ENCODE peak calls at places on chromosomes 4 and X, in four cellular contexts. C is right lobe of liver, Z is esophagus squamous epithelium, P is K562. X is an unnamed sample.

GRCh38 chr4:101807351-101807750 is 16.8 kb downstream of the BANK1 start:
- DNase-seq in C (no peak), Z (no peak), P (no peak), X (no peak)

GRCh38 chr4:10104991-10105276 is 11.7 kb downstream of the WDR1 start:
- DNase-seq in P (no peak), Z (no peak), C (no peak), X (no peak)

GRCh38 chr4:7103599-7104365 is 35.9 kb upstream of the GRPEL1 start:
- DNase-seq in Z (no peak), C (peak; percentile 86), P (no peak), X (no peak)

GRCh38 chr4:186351672-186352194 is 85.7 kb downstream of the F11 start:
- DNase-seq in Z (no peak), P (no peak), C (no peak), X (no peak)

GRCh38 chr4:44725861-44726820 is at the start of gene GNPDA2:
- DNase-seq in C (peak; percentile 87), P (peak; percentile 93), Z (peak; percentile 11), X (peak; percentile 57)

GRCh38 chr4:29278580-29278979 is 1441.6 kb upstream of the PCDH7 start:
- DNase-seq in P (no peak), C (no peak), Z (no peak), X (no peak)

GRCh38 chr4:166501941-166502382 is 628.9 kb downstream of the TLL1 start:
- DNase-seq in Z (no peak), C (no peak), P (peak; percentile 7), X (no peak)

GRCh38 chr4:48578132-48578964 is 88.3 kb downstream of the ZAR1 start:
- DNase-seq in P (peak; percentile 45), C (peak; percentile 63), Z (no peak), X (peak; percentile 31)

GRCh38 chr4:10405672-10406071 is 51.6 kb downstream of the ZNF518B start:
- DNase-seq in P (no peak), C (no peak), Z (no peak), X (no peak)

GRCh38 chr4:130359537-130359936 is 1263.6 kb downstream of the C4orf33 start:
- DNase-seq in Z (no peak), C (no peak), P (no peak), X (no peak)

GRCh38 chr4:123599920-123600394 is 203.4 kb downstream of the SPRY1 start:
- DNase-seq in Z (no peak), C (peak; percentile 75), P (peak; percentile 87), X (peak; percentile 20)

GRCh38 chr4:57443308-57444243 is 333.4 kb upstream of the IGFBP7 start:
- DNase-seq in P (no peak), Z (no peak), C (peak; percentile 91), X (no peak)

GRCh38 chr4:101667348-101667747 is 123.2 kb upstream of the BANK1 start:
- DNase-seq in P (no peak), Z (no peak), C (no peak), X (no peak)

GRCh38 chrX:17737707-17738001 is 361 bp downstream of the SCML1 start:
- DNase-seq in Z (no peak), P (no peak), C (no peak), X (no peak)

GRCh38 chrX:40383969-40384368 is 196.8 kb upstream of the ATP6AP2 start:
- DNase-seq in C (no peak), Z (no peak), P (no peak), X (no peak)
- H3K9me3 ChIP-seq in C (no peaks in the 10 kb centered on the region), Z (no peaks in the 10 kb centered on the region), P (no peaks in the 10 kb centered on the region), X (no peaks in the 10 kb centered on the region)

GRCh38 chr4:138572007-138572406 is 329.9 kb upstream of the SLC7A11 start:
- DNase-seq in Z (no peak), P (no peak), C (no peak), X (no peak)

GRCh38 chr4:138577145-138577544 is 335.0 kb upstream of the SLC7A11 start:
- DNase-seq in C (no peak), Z (no peak), P (no peak), X (no peak)

GRCh38 chr4:138579146-138579545 is 337.0 kb upstream of the SLC7A11 start:
- DNase-seq in Z (no peak), C (no peak), P (no peak), X (no peak)

GRCh38 chr4:138573246-138573645 is 331.1 kb upstream of the SLC7A11 start:
- DNase-seq in Z (no peak), P (no peak), C (no peak), X (no peak)

GRCh38 chr4:138576684-138577083 is 334.5 kb upstream of the SLC7A11 start:
- DNase-seq in C (no peak), P (peak; percentile 9), Z (no peak), X (no peak)
- H3K9me3 ChIP-seq in C (no peaks in the 10 kb centered on the region), P (no peaks in the 10 kb centered on the region), Z (peaks cover 16% of the 10 kb centered on the region), X (peaks cover 9% of the 10 kb centered on the region)

DNA sequence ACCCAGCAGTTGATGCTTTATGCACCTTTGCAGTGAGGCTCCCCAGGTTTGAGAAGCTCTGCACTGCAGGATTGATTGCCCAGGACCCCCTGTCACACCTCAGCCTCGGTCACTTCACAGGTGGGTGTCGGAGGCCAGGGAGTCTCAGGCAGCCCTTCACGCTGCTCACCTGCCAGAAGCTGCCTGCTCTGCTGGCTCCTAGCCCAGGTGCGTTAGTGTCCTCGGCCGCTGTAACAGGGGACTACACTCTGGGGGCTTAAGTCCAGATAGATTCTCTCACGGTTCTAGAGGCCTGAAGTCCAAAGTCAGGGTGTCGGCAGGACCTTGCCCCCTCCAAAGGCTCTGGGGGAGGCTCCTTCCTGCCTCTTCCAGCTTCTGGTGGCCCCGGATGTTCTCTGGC is 79.9 kb downstream of the CPZ start:
- DNase-seq in P (no peak), Z (no peak), C (no peak), X (no peak)
- H3K9me3 ChIP-seq in P (no peaks in the 10 kb centered on the region), Z (no peaks in the 10 kb centered on the region), C (no peaks in the 10 kb centered on the region), X (no peaks in the 10 kb centered on the region)

GRCh38 chr4:150909116-150909515 is 106.0 kb downstream of the LRBA start:
- DNase-seq in P (no peak), Z (no peak), C (no peak), X (no peak)
- H3K9me3 ChIP-seq in P (peaks cover 3% of the 10 kb centered on the region), Z (peaks cover 12% of the 10 kb centered on the region), C (no peaks in the 10 kb centered on the region), X (no peaks in the 10 kb centered on the region)

GRCh38 chr4:142660728-142661127 is 185.4 kb downstream of the INPP4B start:
- DNase-seq in Z (no peak), C (no peak), P (no peak), X (no peak)

GRCh38 chr4:142656178-142656577 is 189.9 kb downstream of the INPP4B start:
- DNase-seq in P (no peak), Z (no peak), C (no peak), X (no peak)
- H3K9me3 ChIP-seq in P (no peaks in the 10 kb centered on the region), Z (peaks cover 69% of the 10 kb centered on the region), C (peaks cover 6% of the 10 kb centered on the region), X (peaks cover 20% of the 10 kb centered on the region)

GRCh38 chrX:10280061-10280460 is 123.3 kb downstream of the CLCN4 start:
- DNase-seq in C (no peak), Z (no peak), P (no peak), X (no peak)
- H3K9me3 ChIP-seq in C (no peaks in the 10 kb centered on the region), Z (no peaks in the 10 kb centered on the region), P (no peaks in the 10 kb centered on the region), X (no peaks in the 10 kb centered on the region)